ENCODE peak calls at places on chromosomes 5 and 9, in six cellular contexts. One of them, this sample, is unnamed.

GRCh38 chr9:36997414-36997813 is 36.7 kb downstream of the PAX5 start:
- DNase-seq in WTC11: no peak
- DNase-seq in nephron progenitor cell: no peak
- DNase-seq in endothelial cell of umbilical vein: no peak
- DNase-seq in coronary artery: no peak
- DNase-seq in HL-60: no peak
- DNase-seq in this sample: no peak

GRCh38 chr5:175752826-175753535 is 95.1 kb downstream of the HRH2 start:
- DNase-seq in WTC11: no peak
- DNase-seq in nephron progenitor cell: no peak
- DNase-seq in endothelial cell of umbilical vein: no peak
- DNase-seq in coronary artery: peak
- DNase-seq in HL-60: no peak
- DNase-seq in this sample: no peak

GRCh38 chr9:107712390-107712789 is 222.8 kb upstream of the KLF4 start:
- DNase-seq in WTC11: no peak
- DNase-seq in nephron progenitor cell: no peak
- DNase-seq in endothelial cell of umbilical vein: peak
- DNase-seq in coronary artery: no peak
- DNase-seq in HL-60: peak
- DNase-seq in this sample: no peak

GRCh38 chr5:173800340-173800739 is 87.8 kb upstream of the CPEB4 start:
- DNase-seq in WTC11: no peak
- DNase-seq in nephron progenitor cell: no peak
- DNase-seq in endothelial cell of umbilical vein: no peak
- DNase-seq in coronary artery: no peak
- DNase-seq in HL-60: no peak
- DNase-seq in this sample: no peak

GRCh38 chr9:78821126-78821822 is 524.3 kb downstream of the PSAT1 start:
- DNase-seq in WTC11: no peak
- DNase-seq in nephron progenitor cell: no peak
- DNase-seq in endothelial cell of umbilical vein: peak
- DNase-seq in coronary artery: no peak
- DNase-seq in HL-60: peak
- DNase-seq in this sample: no peak

GRCh38 chr5:56319281-56320242 is 86.4 kb upstream of the ANKRD55 start:
- DNase-seq in WTC11: no peak
- DNase-seq in nephron progenitor cell: no peak
- DNase-seq in endothelial cell of umbilical vein: no peak
- DNase-seq in coronary artery: no peak
- DNase-seq in HL-60: no peak
- DNase-seq in this sample: no peak

GRCh38 chr9:131776473-131776872 is 36.6 kb upstream of the RAPGEF1 start:
- DNase-seq in WTC11: peak
- DNase-seq in nephron progenitor cell: peak
- DNase-seq in endothelial cell of umbilical vein: peak
- DNase-seq in coronary artery: no peak
- DNase-seq in HL-60: peak
- DNase-seq in this sample: no peak

GRCh38 chr5:79181419-79182022 is 54.4 kb upstream of the JMY start:
- DNase-seq in WTC11: no peak
- DNase-seq in nephron progenitor cell: no peak
- DNase-seq in endothelial cell of umbilical vein: no peak
- DNase-seq in coronary artery: no peak
- DNase-seq in HL-60: no peak
- DNase-seq in this sample: no peak

GRCh38 chr5:72246239-72246580 is 73.8 kb downstream of the MRPS27 start:
- DNase-seq in WTC11: no peak
- DNase-seq in nephron progenitor cell: no peak
- DNase-seq in endothelial cell of umbilical vein: peak
- DNase-seq in coronary artery: no peak
- DNase-seq in HL-60: no peak
- DNase-seq in this sample: no peak

GRCh38 chr5:50440651-50441478 is at the start of gene EMB:
- DNase-seq in WTC11: peak
- DNase-seq in nephron progenitor cell: peak
- DNase-seq in endothelial cell of umbilical vein: no peak
- DNase-seq in coronary artery: no peak
- DNase-seq in HL-60: peak
- DNase-seq in this sample: peak
- TF ChIP-seq CTCF in WTC11: no peak
- TF ChIP-seq CTCF in nephron progenitor cell: peak
- TF ChIP-seq CTCF in endothelial cell of umbilical vein: no peak
- TF ChIP-seq CTCF in coronary artery: no peak
- TF ChIP-seq CTCF in HL-60: peak
- TF ChIP-seq CTCF in this sample: no peak

GRCh38 chr5:139273322-139273571 is 20.3 kb upstream of the MATR3 start:
- DNase-seq in WTC11: no peak
- DNase-seq in nephron progenitor cell: no peak
- DNase-seq in endothelial cell of umbilical vein: no peak
- DNase-seq in coronary artery: no peak
- DNase-seq in HL-60: no peak
- DNase-seq in this sample: peak

GRCh38 chr5:139267481-139267880 is 26.1 kb upstream of the MATR3 start:
- DNase-seq in WTC11: no peak
- DNase-seq in nephron progenitor cell: no peak
- DNase-seq in endothelial cell of umbilical vein: no peak
- DNase-seq in coronary artery: no peak
- DNase-seq in HL-60: no peak
- DNase-seq in this sample: no peak

GRCh38 chr5:139272471-139273321 is 20.8 kb upstream of the MATR3 start:
- DNase-seq in WTC11: no peak
- DNase-seq in nephron progenitor cell: no peak
- DNase-seq in endothelial cell of umbilical vein: no peak
- DNase-seq in coronary artery: no peak
- DNase-seq in HL-60: no peak
- DNase-seq in this sample: no peak

GRCh38 chr5:139271201-139272027 is 22.1 kb upstream of the MATR3 start:
- DNase-seq in WTC11: no peak
- DNase-seq in nephron progenitor cell: no peak
- DNase-seq in endothelial cell of umbilical vein: no peak
- DNase-seq in coronary artery: no peak
- DNase-seq in HL-60: no peak
- DNase-seq in this sample: no peak

DNA sequence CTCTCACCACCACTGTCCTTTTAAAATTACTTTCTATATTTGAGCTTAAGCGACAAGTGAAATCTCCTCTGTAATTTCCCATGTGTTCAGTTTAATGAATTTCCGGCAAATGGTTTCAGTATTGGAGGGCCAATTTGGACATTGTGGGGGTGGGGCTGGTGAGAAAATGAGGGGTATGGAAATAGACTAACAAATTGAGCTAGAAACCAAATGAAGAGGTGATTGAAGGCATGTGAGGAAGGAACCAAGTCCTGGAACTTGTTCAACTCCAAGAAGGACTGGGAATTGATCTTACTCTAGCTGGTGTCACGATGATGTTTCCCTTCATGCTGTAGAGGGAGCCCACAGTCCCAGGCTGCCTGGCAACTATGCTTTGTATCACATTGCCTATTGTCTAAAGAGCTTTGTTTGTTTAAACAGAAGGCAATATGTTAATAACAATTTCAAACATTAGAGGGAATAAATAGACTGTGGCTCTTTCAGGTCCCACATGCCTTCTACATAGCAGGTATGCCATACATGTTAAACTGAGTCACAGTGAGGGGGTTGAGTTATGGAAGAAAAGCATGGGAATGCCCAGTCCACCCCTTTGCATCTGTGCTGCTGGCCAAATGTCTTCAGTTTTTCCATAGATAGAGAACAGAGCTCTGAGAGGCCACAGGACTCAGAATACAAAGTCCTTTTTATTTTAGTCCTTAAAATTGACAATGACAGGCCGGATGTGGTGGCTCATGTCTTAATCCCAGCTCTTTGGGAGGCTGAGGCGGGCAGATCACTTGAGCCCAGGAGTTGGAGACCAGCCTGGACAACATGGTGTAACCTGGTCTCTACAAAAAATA is 25.0 kb upstream of the MATR3 start:
- DNase-seq in WTC11: no peak
- DNase-seq in nephron progenitor cell: no peak
- DNase-seq in endothelial cell of umbilical vein: no peak
- DNase-seq in coronary artery: no peak
- DNase-seq in HL-60: no peak
- DNase-seq in this sample: no peak
- TF ChIP-seq CTCF in WTC11: no peak
- TF ChIP-seq CTCF in nephron progenitor cell: no peak
- TF ChIP-seq CTCF in endothelial cell of umbilical vein: peak
- TF ChIP-seq CTCF in coronary artery: no peak
- TF ChIP-seq CTCF in HL-60: no peak
- TF ChIP-seq CTCF in this sample: no peak

GRCh38 chr9:130325921-130326320 is 60.4 kb downstream of the HMCN2 start:
- DNase-seq in WTC11: no peak
- DNase-seq in nephron progenitor cell: no peak
- DNase-seq in endothelial cell of umbilical vein: no peak
- DNase-seq in coronary artery: no peak
- DNase-seq in HL-60: no peak
- DNase-seq in this sample: no peak

GRCh38 chr9:130328349-130328801 is 62.8 kb downstream of the HMCN2 start:
- DNase-seq in WTC11: no peak
- DNase-seq in nephron progenitor cell: peak
- DNase-seq in endothelial cell of umbilical vein: no peak
- DNase-seq in coronary artery: no peak
- DNase-seq in HL-60: no peak
- DNase-seq in this sample: no peak

GRCh38 chr9:130329061-130329460 is 63.5 kb downstream of the HMCN2 start:
- DNase-seq in WTC11: no peak
- DNase-seq in nephron progenitor cell: no peak
- DNase-seq in endothelial cell of umbilical vein: no peak
- DNase-seq in coronary artery: no peak
- DNase-seq in HL-60: no peak
- DNase-seq in this sample: no peak

GRCh38 chr9:130327781-130328348 is 62.3 kb downstream of the HMCN2 start:
- DNase-seq in WTC11: no peak
- DNase-seq in nephron progenitor cell: peak
- DNase-seq in endothelial cell of umbilical vein: no peak
- DNase-seq in coronary artery: no peak
- DNase-seq in HL-60: no peak
- DNase-seq in this sample: no peak

DNA sequence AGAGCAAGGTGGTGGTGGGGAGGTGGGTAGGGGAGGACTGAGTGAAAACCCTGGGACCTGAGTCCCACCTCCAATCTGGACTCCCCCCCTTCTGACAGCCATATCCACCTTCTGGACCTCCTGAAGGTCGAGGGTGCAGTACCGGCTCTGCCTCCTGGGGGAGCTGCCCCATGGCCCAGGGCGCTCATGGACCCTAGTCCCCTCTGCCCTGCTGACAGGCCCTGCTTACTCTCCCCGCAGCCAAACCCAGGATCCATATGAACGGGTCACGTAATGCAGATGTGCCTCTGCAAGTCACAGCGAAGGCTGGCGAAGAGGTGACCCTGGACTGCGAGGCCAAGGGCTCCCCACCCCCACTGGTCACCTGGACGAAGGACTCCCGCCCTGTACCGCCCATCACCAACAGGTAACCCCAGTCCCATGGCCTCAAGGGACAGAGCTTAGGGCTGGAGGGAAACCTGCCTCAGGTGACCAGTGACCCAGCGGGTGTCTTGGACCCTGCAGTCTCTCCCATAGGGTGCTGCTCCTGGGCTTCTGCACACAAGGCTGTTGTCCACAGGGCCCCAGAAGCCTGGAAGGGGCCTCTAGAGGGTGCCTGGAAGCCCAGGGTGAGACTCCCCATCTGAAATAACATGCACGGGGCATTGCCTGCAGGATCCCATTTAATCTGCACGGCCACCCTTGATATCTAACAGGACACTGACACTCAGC is 61.7 kb downstream of the HMCN2 start:
- DNase-seq in WTC11: peak
- DNase-seq in nephron progenitor cell: peak
- DNase-seq in endothelial cell of umbilical vein: no peak
- DNase-seq in coronary artery: no peak
- DNase-seq in HL-60: no peak
- DNase-seq in this sample: peak
- TF ChIP-seq CTCF in WTC11: peak
- TF ChIP-seq CTCF in nephron progenitor cell: peak
- TF ChIP-seq CTCF in endothelial cell of umbilical vein: peak
- TF ChIP-seq CTCF in coronary artery: no peak
- TF ChIP-seq CTCF in HL-60: peak
- TF ChIP-seq CTCF in this sample: peak

GRCh38 chr5:158765407-158765806 is 334.3 kb downstream of the EBF1 start:
- DNase-seq in WTC11: no peak
- DNase-seq in nephron progenitor cell: no peak
- DNase-seq in endothelial cell of umbilical vein: no peak
- DNase-seq in coronary artery: no peak
- DNase-seq in HL-60: no peak
- DNase-seq in this sample: no peak

GRCh38 chr5:158769702-158770101 is 330.0 kb downstream of the EBF1 start:
- DNase-seq in WTC11: no peak
- DNase-seq in nephron progenitor cell: no peak
- DNase-seq in endothelial cell of umbilical vein: no peak
- DNase-seq in coronary artery: no peak
- DNase-seq in HL-60: no peak
- DNase-seq in this sample: no peak

GRCh38 chr5:158773151-158773550 is 326.6 kb downstream of the EBF1 start:
- DNase-seq in WTC11: no peak
- DNase-seq in nephron progenitor cell: no peak
- DNase-seq in endothelial cell of umbilical vein: no peak
- DNase-seq in coronary artery: no peak
- DNase-seq in HL-60: no peak
- DNase-seq in this sample: no peak

GRCh38 chr5:158769079-158769478 is 330.6 kb downstream of the EBF1 start:
- DNase-seq in WTC11: no peak
- DNase-seq in nephron progenitor cell: no peak
- DNase-seq in endothelial cell of umbilical vein: peak
- DNase-seq in coronary artery: no peak
- DNase-seq in HL-60: no peak
- DNase-seq in this sample: no peak

GRCh38 chr5:158770506-158770905 is 329.2 kb downstream of the EBF1 start:
- DNase-seq in WTC11: peak
- DNase-seq in nephron progenitor cell: no peak
- DNase-seq in endothelial cell of umbilical vein: no peak
- DNase-seq in coronary artery: no peak
- DNase-seq in HL-60: no peak
- DNase-seq in this sample: no peak
- TF ChIP-seq CTCF in WTC11: peak
- TF ChIP-seq CTCF in nephron progenitor cell: peak
- TF ChIP-seq CTCF in endothelial cell of umbilical vein: peak
- TF ChIP-seq CTCF in coronary artery: no peak
- TF ChIP-seq CTCF in HL-60: peak
- TF ChIP-seq CTCF in this sample: peak

DNA sequence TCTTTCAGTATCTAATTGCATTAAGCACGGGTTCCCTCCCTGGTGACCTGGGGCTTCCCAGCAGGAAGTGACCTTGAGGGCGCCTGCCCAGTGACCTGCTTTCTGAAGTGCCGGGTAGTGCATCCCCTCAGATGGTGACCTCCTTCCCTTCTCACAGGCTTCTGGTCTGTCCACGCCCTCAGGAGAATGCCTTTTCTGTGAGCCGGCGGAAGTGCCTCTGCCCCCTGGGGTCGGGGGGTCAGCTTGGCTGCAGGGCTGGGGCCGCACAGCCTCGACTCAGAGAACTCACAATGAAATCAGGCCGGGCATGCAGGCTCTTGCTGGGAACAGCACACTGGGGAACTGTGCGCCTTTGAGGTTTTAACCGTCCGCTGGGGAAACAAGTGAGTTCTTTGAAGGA is 124.5 kb upstream of the PHYKPL start:
- DNase-seq in WTC11: peak
- DNase-seq in nephron progenitor cell: peak
- DNase-seq in endothelial cell of umbilical vein: no peak
- DNase-seq in coronary artery: no peak
- DNase-seq in HL-60: no peak
- DNase-seq in this sample: peak
- TF ChIP-seq CTCF in WTC11: no peak
- TF ChIP-seq CTCF in nephron progenitor cell: no peak
- TF ChIP-seq CTCF in endothelial cell of umbilical vein: no peak
- TF ChIP-seq CTCF in coronary artery: no peak
- TF ChIP-seq CTCF in HL-60: no peak
- TF ChIP-seq CTCF in this sample: no peak

This sample was measured in glutamatergic neuron.